ENCODE peak calls at places on chromosomes 5 and 9, in ten cellular contexts. Q, B, P, V, E, Z, X, T, K and O are unnamed samples.

GRCh38 chr5:65482727-65483473 is 1.2 kb upstream of the ADAMTS6 start:
- DNase-seq in Q (peak), B (peak), P (no peak), V (peak), E (no peak), Z (peak), X (peak), T (peak), K (peak), O (no peak)

GRCh38 chr5:79200573-79201183 is 35.3 kb upstream of the JMY start:
- DNase-seq in Q (peak), B (peak), P (no peak), V (no peak), E (no peak), Z (peak), X (peak), T (no peak), K (no peak), O (no peak)

GRCh38 chr5:77957-78804 is 13.8 kb upstream of the PLEKHG4B start:
- DNase-seq in Q (peak), B (peak), P (peak), V (peak), E (no peak), Z (peak), X (peak), T (no peak), K (peak), O (no peak)

GRCh38 chr5:25858019-25858418 is 1180.4 kb downstream of the CDH9 start:
- DNase-seq in Q (no peak), B (no peak), P (no peak), V (no peak), E (no peak), Z (no peak), X (peak), T (no peak), K (no peak), O (no peak)

GRCh38 chr5:133943475-133943817 is 25.0 kb downstream of the C5orf15 start:
- DNase-seq in Q (no peak), B (no peak), P (no peak), V (no peak), E (no peak), Z (no peak), X (no peak), T (no peak), K (no peak), O (no peak)

GRCh38 chr9:88805217-88805943 is 185.9 kb upstream of the S1PR3 start:
- DNase-seq in Q (no peak), B (no peak), P (no peak), V (no peak), E (no peak), Z (no peak), X (no peak), T (no peak), K (no peak), O (no peak)

GRCh38 chr9:98594551-98595160 is 114.1 kb downstream of the GABBR2 start:
- DNase-seq in Q (no peak), B (no peak), P (no peak), V (no peak), E (no peak), Z (peak), X (no peak), T (no peak), K (no peak), O (no peak)

GRCh38 chr9:16348531-16348930 is 521.9 kb downstream of the BNC2 start:
- DNase-seq in Q (no peak), B (no peak), P (no peak), V (no peak), E (no peak), Z (no peak), X (no peak), T (no peak), K (no peak), O (no peak)

GRCh38 chr5:124952079-124952478 is 205.6 kb upstream of the ZNF608 start:
- DNase-seq in Q (peak), B (peak), P (peak), V (no peak), E (peak), Z (no peak), X (peak), T (no peak), K (no peak), O (no peak)

GRCh38 chr5:154058055-154059038 is 19.6 kb downstream of the MFAP3 start:
- DNase-seq in Q (no peak), B (peak), P (peak), V (peak), E (no peak), Z (no peak), X (peak), T (no peak), K (peak), O (no peak)

GRCh38 chr5:97297063-97297715 is 114.1 kb upstream of the RIOK2 start:
- DNase-seq in Q (peak), B (peak), P (no peak), V (no peak), E (no peak), Z (peak), X (peak), T (no peak), K (peak), O (no peak)

GRCh38 chr5:75265731-75266130 is 29.1 kb upstream of the ANKRD31 start:
- DNase-seq in Q (peak), B (peak), P (no peak), V (peak), E (no peak), Z (peak), X (peak), T (no peak), K (peak), O (peak)

GRCh38 chr5:125987677-125988255 is 435.4 kb upstream of the GRAMD2B start:
- DNase-seq in Q (no peak), B (no peak), P (no peak), V (no peak), E (no peak), Z (no peak), X (no peak), T (no peak), K (no peak), O (no peak)

GRCh38 chr5:91293131-91293530 is 90.0 kb downstream of the ARRDC3 start:
- DNase-seq in Q (peak), B (peak), P (no peak), V (peak), E (no peak), Z (no peak), X (no peak), T (no peak), K (peak), O (no peak)

GRCh38 chr9:70119786-70120185 is 76.1 kb downstream of the MAMDC2 start:
- DNase-seq in Q (no peak), B (no peak), P (no peak), V (no peak), E (no peak), Z (no peak), X (no peak), T (no peak), K (no peak), O (no peak)

GRCh38 chr5:112795342-112795741 is 57.7 kb downstream of the APC start:
- DNase-seq in Q (no peak), B (no peak), P (no peak), V (no peak), E (no peak), Z (no peak), X (no peak), T (no peak), K (no peak), O (no peak)

GRCh38 chr5:68296895-68297294 is 81.3 kb downstream of the PIK3R1 start:
- DNase-seq in Q (no peak), B (no peak), P (no peak), V (no peak), E (no peak), Z (no peak), X (no peak), T (no peak), K (no peak), O (no peak)

GRCh38 chr5:39194466-39195136 is 24.8 kb downstream of the FYB1 start:
- DNase-seq in Q (peak), B (peak), P (no peak), V (peak), E (no peak), Z (peak), X (no peak), T (no peak), K (peak), O (no peak)

GRCh38 chr9:120925535-120926396 is 830 bp downstream of the TRAF1 start:
- DNase-seq in Q (peak), B (peak), P (no peak), V (peak), E (peak), Z (no peak), X (no peak), T (no peak), K (peak), O (peak)

GRCh38 chr5:65440456-65440855 is 41.3 kb downstream of the ADAMTS6 start:
- DNase-seq in Q (no peak), B (no peak), P (no peak), V (no peak), E (no peak), Z (no peak), X (no peak), T (no peak), K (no peak), O (no peak)

GRCh38 chr5:171416160-171417049 is 3.0 kb upstream of the FGF18 start:
- DNase-seq in Q (no peak), B (no peak), P (no peak), V (no peak), E (no peak), Z (no peak), X (no peak), T (no peak), K (no peak), O (no peak)

GRCh38 chr5:35443803-35444595 is 173.7 kb upstream of the SPEF2 start:
- DNase-seq in Q (peak), B (no peak), P (peak), V (no peak), E (no peak), Z (no peak), X (peak), T (no peak), K (peak), O (no peak)

GRCh38 chr5:181051841-181052525 is 11.9 kb downstream of the BTNL9 start:
- DNase-seq in Q (no peak), B (no peak), P (no peak), V (no peak), E (no peak), Z (no peak), X (no peak), T (no peak), K (no peak), O (no peak)

GRCh38 chr5:111656580-111656979 is 100.4 kb downstream of the NREP start:
- DNase-seq in Q (no peak), B (no peak), P (no peak), V (no peak), E (no peak), Z (no peak), X (no peak), T (no peak), K (no peak), O (no peak)

GRCh38 chr9:37984672-37985611 is 81.0 kb upstream of the SLC25A51 start:
- DNase-seq in Q (peak), B (peak), P (no peak), V (peak), E (peak), Z (no peak), X (no peak), T (peak), K (peak), O (no peak)

GRCh38 chr5:33842456-33842855 is 49.3 kb downstream of the ADAMTS12 start:
- DNase-seq in Q (no peak), B (no peak), P (no peak), V (no peak), E (no peak), Z (no peak), X (no peak), T (no peak), K (no peak), O (no peak)

GRCh38 chr5:150780180-150780692 is 1.7 kb downstream of the SMIM3 start:
- DNase-seq in Q (peak), B (peak), P (peak), V (no peak), E (peak), Z (no peak), X (peak), T (no peak), K (no peak), O (peak)

GRCh38 chr5:66814146-66814991 is 218.2 kb downstream of the MAST4 start:
- DNase-seq in Q (peak), B (peak), P (no peak), V (peak), E (no peak), Z (peak), X (peak), T (peak), K (peak), O (no peak)

GRCh38 chr9:100417815-100418214 is 9.1 kb upstream of the MSANTD3 start:
- DNase-seq in Q (no peak), B (no peak), P (no peak), V (no peak), E (no peak), Z (no peak), X (no peak), T (no peak), K (no peak), O (no peak)